ENCODE peak calls at places on chromosomes 11 and 22, in four cellular contexts. K is lower lobe of right lung, Q is suprapubic skin, R is stomach. Z is an unnamed sample. For H3K4me1, the result is how much of the 10 kb centered on the place peaks cover.

GRCh38 chr22:24834845-24835570 is 29.0 kb downstream of the SGSM1 start:
- DNase-seq in K (no peak), Q (no peak), R (no peak), Z (no peak)

GRCh38 chr11:109015283-109015682 is 350.4 kb downstream of the DDX10 start:
- DNase-seq in K (no peak), Q (no peak), R (no peak), Z (peak)

GRCh38 chr22:18032455-18033101 is 8.2 kb upstream of the MICAL3 start:
- DNase-seq in K (no peak), Q (no peak), R (no peak), Z (peak)

GRCh38 chr22:49429066-49429465 is 398.6 kb downstream of the BRD1 start:
- DNase-seq in K (no peak), Q (no peak), R (no peak), Z (no peak)

GRCh38 chr11:76329983-76330382 is 50.9 kb downstream of the THAP12 start:
- DNase-seq in K (peak), Q (no peak), R (no peak), Z (no peak)

GRCh38 chr11:73956876-73957653 is 6.2 kb downstream of the DNAJB13 start:
- DNase-seq in K (no peak), Q (no peak), R (no peak), Z (no peak)

GRCh38 chr11:2887526-2888195 is 2.1 kb upstream of the CDKN1C start:
- DNase-seq in K (no peak), Q (no peak), R (no peak), Z (no peak)

GRCh38 chr11:123284454-123284853 is 89.4 kb upstream of the CLMP start:
- DNase-seq in K (no peak), Q (no peak), R (no peak), Z (no peak)

GRCh38 chr11:35270342-35270741 is 131.4 kb downstream of the CD44 start:
- DNase-seq in K (no peak), Q (no peak), R (no peak), Z (no peak)

GRCh38 chr11:35274909-35275807 is 136.2 kb downstream of the CD44 start:
- DNase-seq in K (peak), Q (peak), R (peak), Z (peak)

GRCh38 chr11:35275808-35276170 is 136.8 kb downstream of the CD44 start:
- DNase-seq in K (no peak), Q (no peak), R (no peak), Z (peak)

GRCh38 chr11:35271031-35271430 is 132.1 kb downstream of the CD44 start:
- DNase-seq in K (no peak), Q (no peak), R (no peak), Z (no peak)

DNA sequence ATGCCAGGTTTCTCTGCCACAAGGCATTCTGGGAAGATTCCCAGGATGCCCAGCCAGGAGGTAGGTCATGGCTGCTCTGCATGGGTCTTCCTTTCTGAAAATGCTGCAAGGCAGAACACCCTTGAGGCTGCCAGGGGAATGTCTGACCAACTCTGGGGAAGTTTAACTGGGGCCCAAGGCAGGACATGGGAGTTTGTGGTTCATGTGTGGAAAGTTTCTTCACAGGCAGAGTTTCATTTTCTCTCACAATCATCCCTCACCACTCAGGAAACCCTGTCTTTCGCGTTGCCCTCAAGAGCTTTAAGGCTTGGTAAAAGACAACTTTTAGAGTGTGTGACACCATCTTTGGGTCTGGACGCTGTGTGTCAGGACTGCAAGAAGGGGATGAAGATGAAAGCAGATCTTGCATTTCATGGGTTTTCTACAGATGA is 133.4 kb downstream of the CD44 start:
- DNase-seq in K (no peak), Q (no peak), R (no peak), Z (no peak)
- H3K4me3 ChIP-seq in K (no peak), Q (no peak), R (no peak), Z (no peak)

DNA sequence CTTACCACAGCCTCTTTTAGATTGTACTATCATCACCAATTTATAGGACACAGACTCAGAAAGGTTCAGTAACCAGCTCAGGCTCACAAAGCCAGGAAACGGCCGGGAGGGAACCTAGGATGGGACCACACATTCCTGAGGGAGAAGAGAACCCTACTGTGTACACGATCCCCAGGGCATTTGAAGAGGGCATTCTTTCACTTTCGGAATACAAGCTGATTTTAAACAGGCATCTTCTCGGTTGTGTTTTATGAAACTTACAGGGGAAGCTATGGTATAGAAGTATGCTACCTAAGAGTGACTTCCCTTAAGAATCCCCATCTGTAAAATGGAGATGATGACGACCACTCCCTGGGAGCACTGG is 19.0 kb downstream of the SMCO4 start:
- DNase-seq in K (no peak), Q (no peak), R (no peak), Z (peak)
- H3K4me1 ChIP-seq in K (half or more), Q (under half), R (half or more), Z (under half)

DNA sequence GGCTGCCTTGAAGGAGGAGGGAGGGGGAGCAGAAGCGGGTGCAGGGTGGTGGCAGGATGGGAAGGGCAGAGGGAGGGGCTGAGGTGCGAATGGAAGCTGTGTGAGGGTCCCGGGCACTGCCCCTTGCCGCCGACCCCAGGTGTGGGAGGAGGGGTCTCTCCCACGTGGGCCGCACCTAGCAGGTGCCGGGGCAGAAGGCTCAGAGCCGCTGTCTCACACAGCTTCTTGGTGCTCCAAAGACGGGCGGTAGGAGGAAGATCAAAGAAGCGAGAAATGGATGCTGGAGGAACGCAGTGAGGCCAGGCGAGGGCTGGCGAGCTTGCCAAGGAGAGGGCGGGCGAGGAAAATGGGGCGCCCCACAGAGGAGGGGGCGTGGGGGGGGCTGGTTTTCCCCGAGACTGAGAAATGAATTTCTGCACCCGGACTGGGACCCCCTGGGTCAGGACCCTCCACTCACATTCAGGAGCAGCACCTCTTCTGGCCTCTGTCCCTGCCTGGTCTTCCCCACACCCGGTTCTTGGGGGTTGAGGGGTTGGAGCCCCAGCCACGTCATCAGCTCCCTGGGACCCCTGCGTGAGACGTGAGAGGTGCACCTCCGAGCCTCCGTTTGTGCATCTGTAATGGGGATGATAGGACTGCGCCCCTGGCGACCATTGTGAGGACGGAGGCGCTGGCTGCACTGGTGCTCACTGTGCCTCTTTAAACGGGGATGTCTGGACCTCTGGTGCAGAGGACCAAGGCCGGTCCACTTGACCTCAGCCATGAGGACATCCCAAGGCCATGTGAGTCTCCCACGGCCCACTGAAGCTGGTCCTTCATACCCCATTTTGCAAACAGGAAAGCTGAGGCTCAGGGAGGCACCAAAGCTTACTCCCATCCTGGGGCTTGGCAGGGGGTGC is 16.8 kb downstream of the LSP1 start:
- DNase-seq in K (peak), Q (no peak), R (no peak), Z (no peak)
- H3K4me3 ChIP-seq in K (peak), Q (peak), R (peak), Z (peak)

DNA sequence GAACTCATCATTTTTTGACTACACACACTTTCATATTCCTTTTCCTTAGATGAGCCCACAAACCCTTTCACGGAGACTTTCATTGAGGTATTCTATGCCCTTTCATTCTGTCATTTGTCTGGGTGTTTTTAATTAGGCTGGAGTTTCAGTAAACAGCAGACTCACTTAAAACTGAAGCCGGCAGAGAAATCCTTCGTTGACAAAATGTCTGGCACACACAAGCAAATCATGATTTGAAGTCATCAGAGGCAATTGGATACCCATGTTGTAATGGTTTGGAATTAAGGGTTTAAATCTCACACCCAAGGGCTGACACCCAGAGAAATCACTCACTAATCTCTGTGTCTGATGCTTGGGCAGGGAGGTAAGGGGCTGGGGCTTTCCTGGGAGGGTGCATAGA is 127.1 kb downstream of the EHF start:
- DNase-seq in K (no peak), Q (no peak), R (no peak), Z (peak)
- H3K4me1 ChIP-seq in K (under half), Q (half or more), R (half or more), Z (under half)

DNA sequence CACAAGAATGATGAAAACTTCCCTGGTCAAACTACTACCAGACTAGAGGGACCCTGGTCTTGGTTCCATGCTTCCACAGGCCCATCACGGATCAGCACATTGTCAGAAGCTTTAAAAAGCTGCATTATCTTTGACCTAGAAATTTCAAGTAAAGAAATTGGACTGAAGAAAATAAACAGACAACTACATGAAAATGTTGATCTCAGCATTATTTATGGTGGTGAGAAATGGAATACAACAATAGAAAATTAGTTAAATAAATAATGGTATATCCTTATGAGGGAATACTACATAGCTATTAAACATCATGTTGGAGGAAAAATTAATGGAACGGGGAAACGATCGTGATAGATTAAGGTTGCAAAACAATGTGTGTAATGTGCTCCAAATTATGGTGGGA is 13.7 kb downstream of the TENM4 start:
- DNase-seq in K (no peak), Q (no peak), R (no peak), Z (no peak)
- H3K4me3 ChIP-seq in K (no peak), Q (no peak), R (no peak), Z (no peak)

DNA sequence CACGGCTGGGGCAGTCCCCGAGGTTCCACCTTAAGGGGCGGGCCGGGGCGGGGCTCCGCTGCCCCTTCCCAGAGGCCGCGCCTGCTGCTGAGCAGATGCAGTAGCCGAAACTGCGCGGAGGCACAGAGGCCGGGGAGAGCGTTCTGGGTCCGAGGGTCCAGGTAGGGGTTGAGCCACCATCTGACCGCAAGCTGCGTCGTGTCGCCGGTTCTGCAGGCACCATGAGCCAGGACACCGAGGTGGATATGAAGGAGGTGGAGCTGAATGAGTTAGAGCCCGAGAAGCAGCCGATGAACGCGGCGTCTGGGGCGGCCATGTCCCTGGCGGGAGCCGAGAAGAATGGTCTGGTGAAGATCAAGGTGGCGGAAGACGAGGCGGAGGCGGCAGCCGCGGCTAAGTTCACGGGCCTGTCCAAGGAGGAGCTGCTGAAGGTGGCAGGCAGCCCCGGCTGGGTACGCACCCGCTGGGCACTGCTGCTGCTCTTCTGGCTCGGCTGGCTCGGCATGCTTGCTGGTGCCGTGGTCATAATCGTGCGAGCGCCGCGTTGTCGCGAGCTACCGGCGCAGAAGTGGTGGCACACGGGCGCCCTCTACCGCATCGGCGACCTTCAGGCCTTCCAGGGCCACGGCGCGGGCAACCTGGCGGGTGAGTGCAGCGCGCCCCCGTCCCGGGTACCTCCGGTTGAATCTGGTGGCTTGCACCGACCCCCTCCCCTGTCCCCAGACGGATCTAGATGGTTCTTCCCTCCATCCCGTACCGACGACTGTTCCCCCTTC is at the start of gene SLC3A2:
- DNase-seq in K (peak), Q (peak), R (peak), Z (peak)
- H3K4me1 ChIP-seq in K (half or more), Q (half or more), R (half or more), Z (under half)

GRCh38 chr11:117201906-117202305 is 2.7 kb downstream of the TAGLN start:
- DNase-seq in K (no peak), Q (no peak), R (no peak), Z (no peak)
- H3K4me3 ChIP-seq in K (peak), Q (peak), R (peak), Z (peak)

GRCh38 chr11:44605965-44606364 is 40.5 kb downstream of the CD82 start:
- DNase-seq in K (no peak), Q (no peak), R (no peak), Z (no peak)
- H3K4me1 ChIP-seq in K (half or more), Q (under half), R (half or more), Z (under half)